ENCODE peak calls at places on chromosome 21, in four cellular contexts. J is NCI-H1105, O is NCI-H524, A is left ventricle myocardium superior. E is an unnamed sample.

GRCh38 chr21:45550552-45551210 is 8.4 kb upstream of the SLC19A1 start:
- DNase-seq in A (no peak), J (no peak), O (no peak), E (no peak)

GRCh38 chr21:17466166-17466565 is 46.7 kb upstream of the CXADR start:
- DNase-seq in J (no peak), A (no peak), O (no peak), E (no peak)

GRCh38 chr21:46111857-46112730 is 14.2 kb downstream of the COL6A2 start:
- DNase-seq in A (peak), J (no peak), O (no peak), E (peak)

GRCh38 chr21:29822064-29822463 is 117.7 kb downstream of the GRIK1 start:
- DNase-seq in A (no peak), J (no peak), O (no peak), E (no peak)

GRCh38 chr21:46605759-46606426 is 1.0 kb upstream of the S100B start:
- DNase-seq in J (no peak), A (peak), O (no peak), E (peak)

GRCh38 chr21:29145354-29145782 is 14.9 kb downstream of the MAP3K7CL start:
- DNase-seq in J (no peak), O (no peak), A (no peak), E (no peak)

GRCh38 chr21:37560385-37560784 is 193.8 kb downstream of the DYRK1A start:
- DNase-seq in A (peak), O (no peak), J (no peak), E (no peak)

GRCh38 chr21:37631319-37632117 is 264.9 kb downstream of the DYRK1A start:
- DNase-seq in O (no peak), J (no peak), A (no peak), E (no peak)

GRCh38 chr21:22225299-22225698 is 1227.1 kb downstream of the NCAM2 start:
- DNase-seq in J (no peak), O (no peak), A (no peak), E (no peak)

GRCh38 chr21:34910396-34910795 is 138.7 kb downstream of the RUNX1 start:
- DNase-seq in J (no peak), O (no peak), A (no peak), E (no peak)

GRCh38 chr21:42532466-42533181 is 19.0 kb downstream of the SLC37A1 start:
- DNase-seq in A (peak), O (no peak), J (no peak), E (peak)

GRCh38 chr21:18522181-18522771 is 118.7 kb upstream of the TMPRSS15 start:
- DNase-seq in O (peak), A (no peak), J (peak), E (no peak)

GRCh38 chr21:37904879-37905278 is 11.4 kb downstream of the KCNJ6 start:
- DNase-seq in J (no peak), A (peak), O (no peak), E (peak)

GRCh38 chr21:30707409-30707808 is 11.2 kb downstream of the KRTAP21-3 start:
- DNase-seq in O (no peak), A (no peak), J (no peak), E (no peak)

GRCh38 chr21:36207577-36208320 is 51.1 kb downstream of the DOP1B start:
- DNase-seq in J (no peak), O (no peak), A (no peak), E (no peak)

GRCh38 chr21:38807481-38807880 is 1.8 kb downstream of the ETS2 start:
- DNase-seq in J (peak), A (no peak), O (no peak), E (no peak)

E was measured in right cardiac atrium.